ENCODE peak calls at places on chromosomes 4 and X, in eight cellular contexts. One of them, this sample, is unnamed.

GRCh38 chr4:2245787-2246275 is 3.9 kb upstream of the HAUS3 start:
- DNase-seq in cardiac muscle cell: no peak
- DNase-seq in dorsolateral prefrontal cortex: no peak
- DNase-seq in fibroblast of mammary gland: no peak
- DNase-seq in fibroblast of pulmonary artery: no peak
- DNase-seq in GM10248: no peak
- DNase-seq in uterus: no peak
- DNase-seq in AG04449: no peak
- DNase-seq in this sample: peak

GRCh38 chr4:61200195-61200990 is at the start of gene ADGRL3:
- DNase-seq in cardiac muscle cell: peak
- DNase-seq in dorsolateral prefrontal cortex: peak
- DNase-seq in fibroblast of mammary gland: peak
- DNase-seq in fibroblast of pulmonary artery: peak
- DNase-seq in GM10248: peak
- DNase-seq in uterus: no peak
- DNase-seq in AG04449: no peak
- DNase-seq in this sample: peak

GRCh38 chrX:68978211-68978780 is 149.5 kb downstream of the EFNB1 start:
- DNase-seq in cardiac muscle cell: peak
- DNase-seq in dorsolateral prefrontal cortex: no peak
- DNase-seq in fibroblast of mammary gland: peak
- DNase-seq in fibroblast of pulmonary artery: peak
- DNase-seq in GM10248: no peak
- DNase-seq in uterus: no peak
- DNase-seq in AG04449: no peak
- DNase-seq in this sample: no peak

GRCh38 chrX:30280428-30280827 is 28.8 kb downstream of the NR0B1 start:
- DNase-seq in cardiac muscle cell: no peak
- DNase-seq in dorsolateral prefrontal cortex: no peak
- DNase-seq in fibroblast of mammary gland: no peak
- DNase-seq in fibroblast of pulmonary artery: no peak
- DNase-seq in GM10248: no peak
- DNase-seq in uterus: no peak
- DNase-seq in AG04449: no peak
- DNase-seq in this sample: no peak

GRCh38 chr4:144754562-144755410 is 108.8 kb downstream of the HHIP start:
- DNase-seq in cardiac muscle cell: peak
- DNase-seq in dorsolateral prefrontal cortex: no peak
- DNase-seq in fibroblast of mammary gland: peak
- DNase-seq in fibroblast of pulmonary artery: peak
- DNase-seq in GM10248: no peak
- DNase-seq in uterus: no peak
- DNase-seq in AG04449: no peak
- DNase-seq in this sample: no peak

GRCh38 chr4:165204462-165204830 is 2.9 kb upstream of the KLHL2 start:
- DNase-seq in cardiac muscle cell: no peak
- DNase-seq in dorsolateral prefrontal cortex: no peak
- DNase-seq in fibroblast of mammary gland: peak
- DNase-seq in fibroblast of pulmonary artery: peak
- DNase-seq in GM10248: peak
- DNase-seq in uterus: no peak
- DNase-seq in AG04449: no peak
- DNase-seq in this sample: no peak

GRCh38 chr4:5757954-5758353 is 47.0 kb downstream of the EVC start:
- DNase-seq in cardiac muscle cell: no peak
- DNase-seq in dorsolateral prefrontal cortex: no peak
- DNase-seq in fibroblast of mammary gland: no peak
- DNase-seq in fibroblast of pulmonary artery: no peak
- DNase-seq in GM10248: no peak
- DNase-seq in uterus: no peak
- DNase-seq in AG04449: no peak
- DNase-seq in this sample: no peak

GRCh38 chrX:154490021-154490413 is 412 bp downstream of the SLC10A3 start:
- DNase-seq in cardiac muscle cell: peak
- DNase-seq in dorsolateral prefrontal cortex: no peak
- DNase-seq in fibroblast of mammary gland: peak
- DNase-seq in fibroblast of pulmonary artery: peak
- DNase-seq in GM10248: no peak
- DNase-seq in uterus: peak
- DNase-seq in AG04449: no peak
- DNase-seq in this sample: no peak

GRCh38 chrX:45756562-45756961 is 555.9 kb upstream of the DIPK2B start:
- DNase-seq in cardiac muscle cell: no peak
- DNase-seq in dorsolateral prefrontal cortex: no peak
- DNase-seq in fibroblast of mammary gland: no peak
- DNase-seq in fibroblast of pulmonary artery: no peak
- DNase-seq in GM10248: no peak
- DNase-seq in uterus: no peak
- DNase-seq in AG04449: no peak
- DNase-seq in this sample: no peak

GRCh38 chrX:45757272-45757671 is 556.6 kb upstream of the DIPK2B start:
- DNase-seq in cardiac muscle cell: no peak
- DNase-seq in dorsolateral prefrontal cortex: no peak
- DNase-seq in fibroblast of mammary gland: no peak
- DNase-seq in fibroblast of pulmonary artery: no peak
- DNase-seq in GM10248: no peak
- DNase-seq in uterus: no peak
- DNase-seq in AG04449: no peak
- DNase-seq in this sample: no peak

GRCh38 chrX:45758738-45759397 is 558.2 kb upstream of the DIPK2B start:
- DNase-seq in cardiac muscle cell: no peak
- DNase-seq in dorsolateral prefrontal cortex: no peak
- DNase-seq in fibroblast of mammary gland: peak
- DNase-seq in fibroblast of pulmonary artery: no peak
- DNase-seq in GM10248: no peak
- DNase-seq in uterus: no peak
- DNase-seq in AG04449: no peak
- DNase-seq in this sample: no peak

GRCh38 chrX:45760187-45760742 is 559.6 kb upstream of the DIPK2B start:
- DNase-seq in cardiac muscle cell: no peak
- DNase-seq in dorsolateral prefrontal cortex: no peak
- DNase-seq in fibroblast of mammary gland: no peak
- DNase-seq in fibroblast of pulmonary artery: no peak
- DNase-seq in GM10248: no peak
- DNase-seq in uterus: no peak
- DNase-seq in AG04449: no peak
- DNase-seq in this sample: no peak

DNA sequence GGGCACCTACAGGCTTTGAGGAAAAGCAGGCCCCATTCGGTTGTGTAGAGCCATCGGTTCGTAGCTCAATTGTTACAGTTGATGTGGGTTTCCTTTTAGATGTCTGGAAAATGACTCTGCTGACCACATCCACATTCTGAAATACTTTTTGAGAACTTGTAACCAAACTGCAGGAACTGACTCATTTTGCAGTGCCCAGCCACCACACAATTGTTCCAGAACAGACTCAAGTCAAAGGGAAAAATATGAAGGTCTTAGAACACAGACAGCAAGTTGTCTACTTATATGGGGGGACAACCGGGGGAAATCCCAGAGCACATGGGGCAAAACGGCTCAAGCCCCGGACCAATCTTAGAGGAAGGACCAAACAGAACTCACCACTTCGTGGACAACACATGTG is 557.6 kb upstream of the DIPK2B start:
- DNase-seq in cardiac muscle cell: peak
- DNase-seq in dorsolateral prefrontal cortex: no peak
- DNase-seq in fibroblast of mammary gland: peak
- DNase-seq in fibroblast of pulmonary artery: peak
- DNase-seq in GM10248: no peak
- DNase-seq in uterus: no peak
- DNase-seq in AG04449: no peak
- DNase-seq in this sample: no peak
- TF ChIP-seq CTCF in cardiac muscle cell: no peak
- TF ChIP-seq CTCF in dorsolateral prefrontal cortex: no peak
- TF ChIP-seq CTCF in fibroblast of mammary gland: no peak
- TF ChIP-seq CTCF in fibroblast of pulmonary artery: no peak
- TF ChIP-seq CTCF in GM10248: no peak
- TF ChIP-seq CTCF in uterus: no peak
- TF ChIP-seq CTCF in AG04449: no peak
- TF ChIP-seq CTCF in this sample: no peak

GRCh38 chrX:5681159-5681558 is 547.5 kb downstream of the NLGN4X start:
- DNase-seq in cardiac muscle cell: no peak
- DNase-seq in dorsolateral prefrontal cortex: no peak
- DNase-seq in fibroblast of mammary gland: peak
- DNase-seq in fibroblast of pulmonary artery: no peak
- DNase-seq in GM10248: no peak
- DNase-seq in uterus: no peak
- DNase-seq in AG04449: no peak
- DNase-seq in this sample: no peak
- TF ChIP-seq CTCF in cardiac muscle cell: no peak
- TF ChIP-seq CTCF in dorsolateral prefrontal cortex: no peak
- TF ChIP-seq CTCF in fibroblast of mammary gland: no peak
- TF ChIP-seq CTCF in fibroblast of pulmonary artery: no peak
- TF ChIP-seq CTCF in GM10248: no peak
- TF ChIP-seq CTCF in uterus: no peak
- TF ChIP-seq CTCF in AG04449: peak
- TF ChIP-seq CTCF in this sample: peak

GRCh38 chr4:17124767-17125166 is 226.3 kb upstream of the LDB2 start:
- DNase-seq in cardiac muscle cell: no peak
- DNase-seq in dorsolateral prefrontal cortex: no peak
- DNase-seq in fibroblast of mammary gland: no peak
- DNase-seq in fibroblast of pulmonary artery: no peak
- DNase-seq in GM10248: no peak
- DNase-seq in uterus: no peak
- DNase-seq in AG04449: no peak
- DNase-seq in this sample: no peak
- TF ChIP-seq CTCF in cardiac muscle cell: peak
- TF ChIP-seq CTCF in dorsolateral prefrontal cortex: no peak
- TF ChIP-seq CTCF in fibroblast of mammary gland: peak
- TF ChIP-seq CTCF in fibroblast of pulmonary artery: peak
- TF ChIP-seq CTCF in GM10248: no peak
- TF ChIP-seq CTCF in uterus: no peak
- TF ChIP-seq CTCF in AG04449: no peak
- TF ChIP-seq CTCF in this sample: peak

GRCh38 chr4:77415689-77416088 is 189.9 kb upstream of the CXCL13 start:
- DNase-seq in cardiac muscle cell: no peak
- DNase-seq in dorsolateral prefrontal cortex: no peak
- DNase-seq in fibroblast of mammary gland: no peak
- DNase-seq in fibroblast of pulmonary artery: no peak
- DNase-seq in GM10248: no peak
- DNase-seq in uterus: no peak
- DNase-seq in AG04449: no peak
- DNase-seq in this sample: no peak

DNA sequence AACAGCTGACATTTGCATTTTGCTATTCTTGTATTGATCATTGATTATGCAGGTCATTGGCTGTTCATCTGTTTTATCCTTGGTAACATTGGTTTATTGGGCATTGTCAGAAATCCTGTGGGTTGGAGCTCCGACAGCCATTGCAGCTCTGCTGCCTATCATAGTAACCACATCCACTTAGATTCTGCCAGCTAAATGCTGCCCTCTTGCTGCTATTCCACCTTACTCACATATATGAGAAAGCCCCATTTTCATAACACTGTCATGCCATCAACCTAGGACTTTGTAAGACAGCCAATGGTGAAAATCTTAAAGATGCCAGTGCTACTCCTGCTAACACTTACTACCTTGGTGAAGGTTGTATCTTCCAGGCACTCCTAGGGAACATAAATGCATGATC is 187.3 kb upstream of the CXCL13 start:
- DNase-seq in cardiac muscle cell: peak
- DNase-seq in dorsolateral prefrontal cortex: no peak
- DNase-seq in fibroblast of mammary gland: peak
- DNase-seq in fibroblast of pulmonary artery: peak
- DNase-seq in GM10248: no peak
- DNase-seq in uterus: no peak
- DNase-seq in AG04449: no peak
- DNase-seq in this sample: no peak
- TF ChIP-seq CTCF in cardiac muscle cell: peak
- TF ChIP-seq CTCF in dorsolateral prefrontal cortex: no peak
- TF ChIP-seq CTCF in fibroblast of mammary gland: peak
- TF ChIP-seq CTCF in fibroblast of pulmonary artery: peak
- TF ChIP-seq CTCF in GM10248: no peak
- TF ChIP-seq CTCF in uterus: no peak
- TF ChIP-seq CTCF in AG04449: peak
- TF ChIP-seq CTCF in this sample: no peak

DNA sequence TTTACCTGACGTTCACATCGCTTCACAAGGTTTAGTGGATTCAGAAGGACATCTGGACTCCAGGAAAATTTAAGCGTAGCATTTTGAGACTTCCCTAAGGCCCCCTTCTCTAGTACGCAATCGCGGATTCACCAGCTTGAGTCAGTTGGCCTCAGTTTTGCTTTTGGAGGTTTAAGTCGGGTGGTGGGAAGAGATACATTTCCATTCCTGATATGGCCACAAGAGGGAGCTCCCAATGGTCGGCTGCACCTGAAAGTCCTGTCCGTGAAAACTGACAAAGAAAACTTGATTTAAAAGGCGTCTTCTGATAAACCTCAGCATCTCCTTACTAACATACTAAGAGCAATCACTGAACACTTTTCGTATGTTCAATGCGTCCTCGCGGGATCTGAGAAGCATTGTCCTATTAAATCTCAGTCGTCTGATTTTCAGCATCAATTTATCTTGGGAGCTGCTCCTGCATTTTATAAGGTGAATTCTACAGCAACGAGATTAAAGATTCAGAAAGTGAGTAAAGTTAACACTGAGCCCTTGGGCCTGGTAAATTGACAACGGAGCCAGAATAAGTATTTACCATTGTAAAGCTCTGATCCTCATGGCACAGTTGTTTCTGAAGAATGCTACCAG is 50.6 kb downstream of the LGI2 start:
- DNase-seq in cardiac muscle cell: peak
- DNase-seq in dorsolateral prefrontal cortex: no peak
- DNase-seq in fibroblast of mammary gland: peak
- DNase-seq in fibroblast of pulmonary artery: peak
- DNase-seq in GM10248: peak
- DNase-seq in uterus: peak
- DNase-seq in AG04449: peak
- DNase-seq in this sample: peak
- TF ChIP-seq CTCF in cardiac muscle cell: peak
- TF ChIP-seq CTCF in dorsolateral prefrontal cortex: peak
- TF ChIP-seq CTCF in fibroblast of mammary gland: peak
- TF ChIP-seq CTCF in fibroblast of pulmonary artery: peak
- TF ChIP-seq CTCF in GM10248: peak
- TF ChIP-seq CTCF in uterus: peak
- TF ChIP-seq CTCF in AG04449: peak
- TF ChIP-seq CTCF in this sample: peak